ENCODE peak calls at places on chromosomes 11 and 22, in seven cellular contexts. L is SK-N-SH, A is HepG2, U is H1, O is K562, N is GM12878, C is HCT116. R is an unnamed sample.

GRCh38 chr11:106152013-106152412 is 74.6 kb downstream of the AASDHPPT start:
- DNase-seq in L (no peak), C (no peak), A (no peak), O (no peak), U (no peak), N (no peak), R (no peak)

GRCh38 chr22:40668611-40669390 is 10.5 kb upstream of the MCHR1 start:
- DNase-seq in O (peak), C (peak), U (no peak), A (peak), N (no peak), L (no peak), R (no peak)

GRCh38 chr11:3123761-3124733 is 41.1 kb downstream of the OSBPL5 start:
- DNase-seq in C (peak), O (no peak), U (no peak), A (no peak), N (no peak), L (peak), R (peak)

GRCh38 chr22:27671413-27671721 is 130.2 kb downstream of the MN1 start:
- DNase-seq in O (no peak), N (no peak), U (no peak), C (no peak), A (no peak), L (no peak), R (no peak)

GRCh38 chr22:36979016-36979415 is 40.2 kb downstream of the TST start:
- DNase-seq in L (no peak), U (no peak), A (no peak), C (no peak), O (no peak), N (no peak), R (no peak)

GRCh38 chr22:37416806-37417205 is 10.5 kb downstream of the ELFN2 start:
- DNase-seq in N (no peak), U (no peak), C (no peak), L (peak), A (no peak), O (no peak), R (no peak)

GRCh38 chr11:6640985-6641701 is 14.5 kb downstream of the DCHS1 start:
- DNase-seq in U (no peak), C (no peak), L (no peak), A (no peak), N (no peak), O (no peak), R (no peak)

GRCh38 chr22:27380826-27381225 is 420.7 kb downstream of the MN1 start:
- DNase-seq in N (no peak), O (no peak), C (no peak), A (no peak), L (peak), U (no peak), R (no peak)

GRCh38 chr11:1219446-1219835 is 3.4 kb upstream of the MUC5B start:
- DNase-seq in A (no peak), U (no peak), C (no peak), N (no peak), L (no peak), O (no peak), R (no peak)

GRCh38 chr11:62359475-62359874 is 22.2 kb downstream of the ASRGL1 start:
- DNase-seq in U (no peak), N (no peak), O (no peak), L (no peak), C (no peak), A (no peak), R (no peak)

GRCh38 chr11:124897681-124898680 is at the start of gene ROBO4:
- DNase-seq in N (no peak), A (peak), O (no peak), U (peak), C (peak), L (peak), R (no peak)

DNA sequence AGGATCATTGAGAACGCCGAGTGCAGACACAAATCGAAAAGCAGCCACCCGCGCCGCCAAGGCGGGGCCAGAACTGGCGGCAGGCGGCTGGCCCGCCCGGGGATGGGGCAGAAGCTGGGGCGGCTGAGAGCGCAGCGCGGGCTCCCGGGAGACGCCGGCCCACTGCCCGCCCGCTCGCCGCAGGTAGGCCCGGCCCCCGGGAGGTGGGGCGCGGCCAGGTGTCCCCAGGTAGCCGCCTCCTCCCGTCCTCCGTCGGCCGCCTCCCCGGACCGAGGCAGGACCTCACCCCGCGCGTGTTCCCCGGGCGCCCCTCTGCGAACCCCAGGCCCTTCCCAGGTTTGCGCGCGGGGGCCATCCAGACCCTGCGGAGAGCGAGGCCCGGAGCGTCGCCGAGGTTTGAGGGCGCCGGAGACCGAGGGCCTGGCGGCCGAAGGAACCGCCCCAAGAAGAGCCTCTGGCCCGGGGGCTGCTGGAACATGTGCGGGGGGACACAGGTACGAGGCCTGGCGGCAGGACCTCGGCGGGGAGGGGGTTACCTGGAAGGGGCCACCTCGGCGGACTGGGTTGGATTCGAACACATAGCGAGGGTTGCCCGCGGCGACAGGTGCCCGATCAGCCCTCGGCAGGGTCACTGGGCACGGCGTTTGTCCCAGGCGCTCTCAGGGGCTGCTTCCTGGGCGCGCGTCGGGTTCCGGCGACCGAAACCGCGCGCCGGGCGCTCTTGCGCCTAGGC is at the start of gene PRRG4:
- DNase-seq in A (no peak), C (no peak), L (peak), N (no peak), U (peak), O (no peak), R (peak)
- TF ChIP-seq JUND in A (no peak), C (no peak), L (no peak), N (no peak), U (no peak), O (no peak), R (no peak)

GRCh38 chr22:44160416-44160815 is 20.3 kb upstream of the PARVG start:
- DNase-seq in A (no peak), N (no peak), C (no peak), U (no peak), L (no peak), O (no peak), R (no peak)
- TF ChIP-seq JUND in A (no peak), N (no peak), C (no peak), U (no peak), L (no peak), O (no peak), R (no peak)

GRCh38 chr11:123116486-123116885 is 54.5 kb upstream of the HSPA8 start:
- DNase-seq in L (no peak), U (no peak), C (no peak), A (no peak), O (no peak), N (no peak), R (no peak)
- TF ChIP-seq JUND in L (no peak), U (no peak), C (no peak), A (no peak), O (no peak), N (no peak), R (no peak)

GRCh38 chr22:30425616-30426394 is at the start of gene MTFP1:
- DNase-seq in N (no peak), L (peak), O (peak), U (peak), A (peak), C (no peak), R (peak)
- TF ChIP-seq JUND in N (no peak), L (no peak), O (no peak), U (no peak), A (no peak), C (no peak), R (no peak)

GRCh38 chr11:73883856-73884255 is 7.1 kb downstream of the PAAF1 start:
- DNase-seq in U (no peak), O (no peak), N (no peak), A (no peak), C (no peak), L (no peak), R (no peak)

GRCh38 chr11:73888244-73888643 is 11.4 kb downstream of the PAAF1 start:
- DNase-seq in U (no peak), L (no peak), C (no peak), N (no peak), A (no peak), O (no peak), R (no peak)

GRCh38 chr11:73894725-73895335 is 18.0 kb downstream of the PAAF1 start:
- DNase-seq in O (no peak), C (no peak), A (no peak), L (no peak), N (no peak), U (no peak), R (no peak)

DNA sequence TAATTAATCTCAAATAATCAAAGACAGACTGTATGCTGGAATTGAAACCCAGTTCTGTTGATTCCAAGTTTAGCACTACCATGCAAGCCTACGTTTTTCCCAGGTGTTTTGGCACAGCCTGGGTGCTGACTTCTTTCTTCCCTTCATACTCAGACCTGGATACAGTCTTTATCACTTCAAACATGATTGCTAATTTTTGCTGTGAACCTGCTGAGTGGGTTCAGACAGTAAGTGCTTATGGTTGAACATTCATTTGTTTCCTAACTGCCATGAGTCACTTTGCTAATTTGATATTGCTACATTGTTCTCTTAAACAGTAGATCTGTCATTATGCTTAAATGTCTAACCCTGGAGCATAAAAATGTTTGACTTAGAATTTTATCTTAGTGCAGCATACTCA is 12.2 kb downstream of the PAAF1 start:
- DNase-seq in O (no peak), U (no peak), A (no peak), C (no peak), N (no peak), L (no peak), R (no peak)
- TF ChIP-seq JUND in O (no peak), U (no peak), A (no peak), C (no peak), N (no peak), L (no peak), R (no peak)

DNA sequence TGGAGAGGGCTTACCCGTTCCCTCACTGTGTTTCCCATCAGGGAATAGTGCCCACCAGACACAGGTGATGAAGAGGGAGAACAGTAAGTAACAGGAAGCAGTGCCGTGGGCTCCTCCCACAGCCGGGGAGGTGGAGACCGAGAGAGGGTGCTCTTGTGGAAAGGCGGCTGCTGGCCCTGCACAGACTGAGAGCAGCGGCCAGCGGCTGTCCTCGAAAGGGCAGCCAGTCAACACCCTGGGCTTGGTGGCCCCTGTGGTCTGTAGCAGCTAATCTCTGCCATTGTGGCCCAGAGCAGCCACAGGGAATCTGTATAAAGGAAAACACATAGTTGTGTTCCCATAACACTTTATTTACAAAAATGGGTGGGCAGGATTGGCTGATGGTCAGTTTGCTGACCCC is 121.9 kb downstream of the TBC1D22A start:
- DNase-seq in C (no peak), N (no peak), O (no peak), U (no peak), A (no peak), L (no peak), R (no peak)
- TF ChIP-seq JUND in C (no peak), N (no peak), O (no peak), U (no peak), A (no peak), L (no peak), R (no peak)

GRCh38 chr11:70415176-70415575 is 16.8 kb downstream of the CTTN start:
- DNase-seq in U (no peak), N (no peak), A (no peak), L (no peak), O (no peak), C (no peak), R (no peak)
- TF ChIP-seq JUND in U (no peak), N (no peak), A (no peak), L (no peak), O (no peak), C (no peak), R (no peak)

GRCh38 chr11:41963406-41963805 is 504.0 kb upstream of the LRRC4C start:
- DNase-seq in O (no peak), N (no peak), A (no peak), U (no peak), C (no peak), L (no peak), R (no peak)
- TF ChIP-seq JUND in O (no peak), N (no peak), A (no peak), U (no peak), C (no peak), L (no peak), R (no peak)

GRCh38 chr11:93251922-93252321 is 54.1 kb upstream of the SLC36A4 start:
- DNase-seq in C (no peak), N (no peak), A (no peak), O (no peak), U (no peak), L (no peak), R (no peak)

GRCh38 chr11:93244018-93244417 is 46.2 kb upstream of the SLC36A4 start:
- DNase-seq in O (no peak), N (no peak), C (no peak), A (no peak), U (no peak), L (no peak), R (no peak)

GRCh38 chr11:93249437-93250210 is 51.8 kb upstream of the SLC36A4 start:
- DNase-seq in O (no peak), N (no peak), U (no peak), A (no peak), C (no peak), L (no peak), R (no peak)

GRCh38 chr11:93253111-93253510 is 55.3 kb upstream of the SLC36A4 start:
- DNase-seq in A (no peak), N (no peak), C (no peak), L (no peak), U (no peak), O (no peak), R (no peak)

GRCh38 chr11:93248602-93249001 is 50.8 kb upstream of the SLC36A4 start:
- DNase-seq in N (no peak), O (no peak), A (no peak), L (no peak), C (peak), U (no peak), R (no peak)
- TF ChIP-seq JUND in N (no peak), O (no peak), A (no peak), L (no peak), C (no peak), U (no peak), R (no peak)

GRCh38 chr11:17381156-17381555 is 7.3 kb downstream of the KCNJ11 start:
- DNase-seq in C (no peak), O (no peak), A (no peak), U (no peak), N (no peak), L (no peak), R (no peak)
- TF ChIP-seq JUND in C (no peak), O (no peak), A (no peak), U (no peak), N (no peak), L (no peak), R (no peak)